ENCODE peak calls at places on chromosome 17, in four cellular contexts. B is SK-N-SH, L is transverse colon, C is K562. I is an unnamed sample. For H3K36me3, the result is how much of the 10 kb centered on the place peaks cover.

GRCh38 chr17:76491271-76492184 is 9.7 kb downstream of the RHBDF2 start:
- DNase-seq in B (no peak), L (peak), C (peak), I (no peak)

GRCh38 chr17:44203731-44204452 is 4.2 kb upstream of the ATXN7L3 start:
- DNase-seq in B (peak), L (peak), C (peak), I (peak)

GRCh38 chr17:49602783-49603182 is 27.1 kb downstream of the NXPH3 start:
- DNase-seq in B (no peak), L (no peak), C (no peak), I (no peak)

GRCh38 chr17:43353364-43353763 is 45.4 kb upstream of the ARL4D start:
- DNase-seq in B (no peak), L (no peak), C (no peak), I (no peak)

GRCh38 chr17:71163813-71164122 is 957.1 kb upstream of the SOX9 start:
- DNase-seq in B (no peak), L (no peak), C (no peak), I (no peak)

GRCh38 chr17:9811086-9811485 is 10.8 kb downstream of the GSG1L2 start:
- DNase-seq in B (no peak), L (no peak), C (no peak), I (no peak)

GRCh38 chr17:50640701-50641338 is 6.1 kb downstream of the ABCC3 start:
- DNase-seq in B (no peak), L (no peak), C (peak), I (peak)

GRCh38 chr17:34720760-34721159 is 141.4 kb downstream of the TMEM132E start:
- DNase-seq in B (no peak), L (no peak), C (no peak), I (no peak)

GRCh38 chr17:58541249-58541648 is 26.8 kb upstream of the MTMR4 start:
- DNase-seq in B (no peak), L (no peak), C (peak), I (no peak)

GRCh38 chr17:50122945-50123344 is 7.0 kb downstream of the SAMD14 start:
- DNase-seq in B (no peak), L (no peak), C (no peak), I (no peak)

GRCh38 chr17:8473451-8474192 is 37.9 kb downstream of the NDEL1 start:
- DNase-seq in B (no peak), L (no peak), C (no peak), I (no peak)

GRCh38 chr17:12773153-12773552 is 16.1 kb upstream of the ARHGAP44 start:
- DNase-seq in B (no peak), L (no peak), C (no peak), I (no peak)

GRCh38 chr17:72711531-72712310 is 380.8 kb downstream of the SLC39A11 start:
- DNase-seq in B (no peak), L (no peak), C (no peak), I (no peak)

GRCh38 chr17:70107441-70107840 is 32.4 kb downstream of the KCNJ16 start:
- DNase-seq in B (no peak), L (no peak), C (no peak), I (no peak)

GRCh38 chr17:73210002-73210678 is 17.3 kb downstream of the COG1 start:
- DNase-seq in B (peak), L (no peak), C (peak), I (no peak)

GRCh38 chr17:12134101-12134500 is 113.4 kb downstream of the MAP2K4 start:
- DNase-seq in B (no peak), L (no peak), C (no peak), I (no peak)

GRCh38 chr17:9239821-9240658 is 218.7 kb downstream of the NTN1 start:
- DNase-seq in B (peak), L (peak), C (peak), I (peak)

GRCh38 chr17:46979023-46979870 is at the start of gene RPRML:
- DNase-seq in B (peak), L (peak), C (peak), I (no peak)

GRCh38 chr17:56206351-56206750 is 53.1 kb downstream of the ANKFN1 start:
- DNase-seq in B (no peak), L (no peak), C (no peak), I (no peak)

DNA sequence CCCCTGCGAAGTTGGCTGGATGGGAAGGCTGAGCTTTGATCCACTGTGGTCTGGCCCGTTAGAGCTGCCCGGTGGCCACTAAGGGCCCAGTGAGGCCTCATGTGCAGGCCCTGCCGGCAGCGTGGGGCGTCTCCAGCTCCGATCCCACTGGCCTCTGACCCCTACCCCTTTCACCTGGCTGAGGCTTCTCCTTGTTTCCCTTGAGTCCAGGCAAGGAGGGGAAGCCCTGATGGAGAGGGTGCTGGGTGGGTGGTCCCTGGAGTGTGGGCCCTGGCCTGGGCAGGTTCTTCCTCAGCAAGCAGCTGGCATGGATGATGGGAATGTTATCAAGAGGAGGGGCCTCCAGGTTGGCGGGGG is 356.8 kb downstream of the SEC14L1 start:
- DNase-seq in B (peak), L (peak), C (no peak), I (peak)
- H3K36me3 ChIP-seq in B (half or more), L (under half), C (half or more), I (half or more)

DNA sequence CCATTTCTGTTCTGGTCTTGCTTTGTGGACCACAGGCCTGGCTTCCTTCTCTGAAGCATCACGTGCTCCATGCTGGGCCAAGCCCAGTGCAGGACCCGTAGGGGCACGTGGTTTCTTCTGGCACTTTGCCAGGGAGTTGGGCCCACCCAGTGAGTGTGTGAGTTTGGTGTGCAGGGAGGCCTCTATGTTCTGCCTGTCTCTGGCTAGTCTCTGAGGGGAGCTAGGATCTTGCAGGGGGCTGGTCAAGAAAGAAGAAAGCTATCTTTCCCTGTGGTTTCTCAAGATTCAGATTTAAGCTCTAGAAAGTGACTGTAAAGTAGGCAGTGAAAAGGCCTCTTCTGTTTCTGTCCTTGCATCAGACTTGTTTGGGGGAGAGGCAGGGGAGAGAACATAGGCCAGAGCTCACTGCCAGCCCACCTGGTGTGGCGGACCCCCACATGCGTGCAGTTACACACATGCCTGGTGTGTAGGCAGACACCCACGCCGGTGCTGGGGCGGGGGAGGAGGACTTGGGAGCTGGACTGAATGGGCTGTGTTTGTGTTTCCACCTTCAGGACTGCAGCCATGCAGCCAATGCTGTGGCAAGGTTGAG is 11.8 kb downstream of the LASP1 start:
- DNase-seq in B (peak), L (peak), C (peak), I (peak)
- H3K4me3 ChIP-seq in B (no peak), L (no peak), C (no peak), I (no peak)

GRCh38 chr17:28335959-28336871 is 654 bp downstream of the TNFAIP1 start:
- DNase-seq in B (peak), L (peak), C (peak), I (no peak)
- TF ChIP-seq EP300 in B (no peak), L (no peak), C (no peak), I (no peak)

DNA sequence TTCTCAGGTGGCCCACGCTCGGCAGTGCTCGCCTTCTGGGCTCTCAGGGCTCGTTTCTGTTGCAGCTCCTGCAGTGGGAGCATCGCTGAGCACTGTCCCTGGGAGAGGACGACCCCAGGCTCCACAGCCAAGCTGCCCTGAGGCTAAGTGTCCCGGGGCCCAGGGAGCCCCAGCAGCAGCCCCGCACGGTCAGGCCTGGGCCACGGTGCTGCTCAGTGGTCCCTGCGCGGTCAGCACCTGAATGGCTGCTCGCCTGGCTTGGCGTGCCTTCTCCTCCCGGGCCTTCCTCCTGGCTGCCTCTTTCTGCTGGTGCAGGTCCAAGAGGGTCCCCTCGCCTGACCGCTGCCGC is 23.3 kb downstream of the CEP131 start:
- DNase-seq in B (no peak), L (no peak), C (no peak), I (no peak)
- H3K36me3 ChIP-seq in B (under half), L (under half), C (under half), I (under half)

GRCh38 chr17:61689610-61690180 is 98.7 kb upstream of the NACA2 start:
- DNase-seq in B (no peak), L (no peak), C (no peak), I (no peak)
- H3K4me3 ChIP-seq in B (no peak), L (no peak), C (no peak), I (no peak)

GRCh38 chr17:4710693-4711634 is 532 bp downstream of the ARRB2 start:
- DNase-seq in B (peak), L (peak), C (no peak), I (no peak)

GRCh38 chr17:4711671-4712111 is 1.3 kb downstream of the ARRB2 start:
- DNase-seq in B (no peak), L (peak), C (no peak), I (no peak)

GRCh38 chr17:4712526-4712925 is 2.1 kb downstream of the ARRB2 start:
- DNase-seq in B (no peak), L (no peak), C (no peak), I (no peak)

GRCh38 chr17:4708436-4708835 is 2.0 kb upstream of the ARRB2 start:
- DNase-seq in B (no peak), L (no peak), C (no peak), I (no peak)

DNA sequence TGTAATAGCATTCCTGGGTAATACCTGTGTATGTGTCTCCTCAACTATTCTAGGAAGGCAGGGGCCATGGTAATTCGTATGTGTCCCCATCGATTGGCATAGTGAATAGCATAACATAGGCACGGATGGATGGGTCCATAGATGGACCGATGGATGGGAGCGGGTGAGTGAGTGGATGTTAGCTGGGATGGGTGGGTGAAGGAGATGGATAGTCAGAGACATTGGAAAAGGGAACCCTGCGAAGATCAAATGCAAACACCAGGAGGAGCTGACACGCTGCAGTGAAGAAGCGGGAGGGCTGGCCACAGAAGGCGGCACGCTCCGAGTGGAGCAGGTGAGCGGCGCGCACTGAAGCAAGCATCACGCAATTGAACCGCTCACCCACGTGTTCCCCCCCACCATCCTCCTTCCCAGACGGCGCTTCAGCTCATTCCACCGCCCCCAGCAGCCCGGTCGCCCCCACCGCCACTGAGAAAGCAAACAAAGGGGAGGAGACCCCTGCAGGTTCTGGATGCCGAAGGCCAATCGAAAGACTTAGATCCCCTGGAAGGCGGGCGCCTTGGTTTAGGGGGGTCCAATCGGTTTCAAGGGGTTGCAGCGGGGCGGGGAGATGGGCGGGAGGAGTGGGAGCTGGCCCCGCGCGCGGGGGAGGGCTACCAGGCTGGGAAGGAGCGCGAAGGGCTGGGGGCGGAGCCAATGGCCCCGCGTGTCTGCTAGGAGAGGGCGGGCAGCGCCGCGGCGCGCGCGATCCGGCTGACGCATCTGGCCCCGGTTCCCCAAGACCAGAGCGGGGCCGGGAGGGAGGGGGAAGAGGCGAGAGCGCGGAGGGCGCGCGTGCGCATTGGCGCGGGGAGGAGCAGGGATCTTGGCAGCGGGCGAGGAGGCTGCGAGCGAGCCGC is at the start of gene ARRB2:
- DNase-seq in B (peak), L (peak), C (peak), I (peak)
- TF ChIP-seq EP300 in B (no peak), L (no peak), C (peak), I (peak)

GRCh38 chr17:80053102-80053501 is 16.7 kb downstream of the CCDC40 start:
- DNase-seq in B (peak), L (no peak), C (no peak), I (no peak)

GRCh38 chr17:80049986-80050385 is 13.5 kb downstream of the CCDC40 start:
- DNase-seq in B (no peak), L (no peak), C (no peak), I (no peak)

GRCh38 chr17:80055597-80055996 is 19.2 kb downstream of the CCDC40 start:
- DNase-seq in B (no peak), L (no peak), C (no peak), I (no peak)

GRCh38 chr17:80050706-80051105 is 14.3 kb downstream of the CCDC40 start:
- DNase-seq in B (no peak), L (no peak), C (no peak), I (no peak)

GRCh38 chr17:80051681-80052080 is 15.2 kb downstream of the CCDC40 start:
- DNase-seq in B (no peak), L (no peak), C (no peak), I (no peak)
- H3K36me3 ChIP-seq in B (under half), L (under half), C (under half), I (under half)